ENCODE peak calls at places on chromosome 20, in eight cellular contexts. V, S, Y, B, F, L, C and M are unnamed samples.

GRCh38 chr20:433300-433975 is 25.3 kb downstream of the RBCK1 start:
- DNase-seq in F (no peak), S (no peak), B (no peak), Y (no peak), L (no peak), C (peak), V (no peak), M (peak)

GRCh38 chr20:29689411-29690225 is 1567.8 kb upstream of the DEFB115 start:
- DNase-seq in B (no peak), V (peak), Y (peak), F (no peak), L (no peak), C (no peak), S (no peak), M (no peak)

GRCh38 chr20:64035066-64035932 is 683 bp upstream of the C20orf204 start:
- DNase-seq in C (no peak), F (no peak), L (no peak), B (no peak), Y (no peak), S (no peak), V (no peak), M (peak)

GRCh38 chr20:53737404-53738038 is 143.9 kb upstream of the ZNF217 start:
- DNase-seq in B (no peak), Y (no peak), L (no peak), F (no peak), S (no peak), C (no peak), V (no peak), M (no peak)

GRCh38 chr20:41738584-41739193 is 120.5 kb upstream of the CHD6 start:
- DNase-seq in V (no peak), C (peak), Y (peak), L (peak), S (peak), B (peak), F (peak), M (no peak)

GRCh38 chr20:35739294-35740163 is 2.5 kb downstream of the RBM39 start:
- DNase-seq in Y (peak), F (no peak), C (no peak), V (no peak), B (no peak), S (no peak), L (peak), M (peak)

GRCh38 chr20:13325033-13325432 is 104.0 kb downstream of the ISM1 start:
- DNase-seq in L (peak), B (no peak), C (no peak), Y (peak), F (peak), V (no peak), S (no peak), M (no peak)

GRCh38 chr20:1326031-1326930 is 2.7 kb downstream of the SDCBP2 start:
- DNase-seq in V (peak), B (no peak), C (no peak), L (peak), F (no peak), Y (peak), S (no peak), M (no peak)

GRCh38 chr20:22414354-22414753 is 170.0 kb downstream of the FOXA2 start:
- DNase-seq in S (no peak), L (peak), B (no peak), V (no peak), C (no peak), F (peak), Y (peak), M (no peak)

GRCh38 chr20:45373353-45374100 is 4.6 kb downstream of the TP53TG5 start:
- DNase-seq in B (peak), L (peak), Y (peak), S (peak), F (peak), V (peak), C (peak), M (peak)
- H3K4me3 ChIP-seq in B (peak), L (peak), Y (peak), S (peak), F (no peak), V (peak), C (peak), M (peak)

GRCh38 chr20:57397004-57397692 is 6.0 kb downstream of the RBM38 start:
- DNase-seq in B (no peak), F (no peak), V (no peak), S (no peak), L (no peak), C (no peak), Y (no peak), M (no peak)

GRCh38 chr20:57397693-57398108 is 6.5 kb downstream of the RBM38 start:
- DNase-seq in V (no peak), S (no peak), C (peak), F (no peak), L (no peak), B (peak), Y (no peak), M (peak)

GRCh38 chr20:57396638-57397003 is 5.4 kb downstream of the RBM38 start:
- DNase-seq in L (no peak), V (no peak), B (no peak), F (no peak), Y (no peak), S (no peak), C (no peak), M (no peak)

GRCh38 chr20:57395111-57395959 is 4.1 kb downstream of the RBM38 start:
- DNase-seq in S (no peak), B (peak), C (peak), F (peak), Y (peak), V (no peak), L (peak), M (no peak)

DNA sequence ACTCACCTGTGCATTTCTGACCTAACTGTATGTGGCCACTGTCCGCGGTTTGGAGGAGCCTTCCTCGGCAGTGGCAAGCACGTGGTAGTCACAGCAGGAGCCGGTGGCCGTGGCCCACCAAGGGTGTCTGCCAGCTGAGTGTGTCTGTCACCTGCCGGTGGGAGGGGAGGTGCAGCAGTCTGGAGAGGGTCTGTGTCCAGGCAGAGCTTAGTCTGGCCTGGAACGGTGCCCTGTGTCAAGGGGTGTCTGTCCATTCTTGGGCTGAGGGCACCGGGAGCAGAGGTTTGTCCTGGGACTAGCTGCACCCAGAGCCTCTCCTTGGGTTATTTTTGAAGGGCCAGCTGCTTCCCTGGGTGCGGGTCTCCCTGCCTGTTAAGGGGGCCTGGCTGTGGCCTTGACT is 5.0 kb downstream of the RBM38 start:
- DNase-seq in S (no peak), V (no peak), B (no peak), F (no peak), L (no peak), C (peak), Y (no peak), M (no peak)
- H3K4me3 ChIP-seq in S (no peak), V (no peak), B (no peak), F (no peak), L (no peak), C (no peak), Y (no peak), M (no peak)

GRCh38 chr20:44582321-44583025 is at the start of gene PKIG:
- DNase-seq in L (peak), F (peak), C (no peak), V (peak), Y (peak), S (peak), B (no peak), M (no peak)
- H3K4me3 ChIP-seq in L (peak), F (peak), C (peak), V (no peak), Y (peak), S (no peak), B (peak), M (no peak)

GRCh38 chr20:11556410-11556809 is 361.3 kb upstream of the BTBD3 start:
- DNase-seq in V (no peak), Y (no peak), C (no peak), S (no peak), L (no peak), B (no peak), F (peak), M (no peak)
- H3K4me3 ChIP-seq in V (no peak), Y (no peak), C (no peak), S (no peak), L (no peak), B (no peak), F (no peak), M (no peak)

GRCh38 chr20:44354979-44355502 is 458 bp upstream of the HNF4A start:
- DNase-seq in C (peak), V (no peak), L (no peak), S (no peak), F (no peak), Y (no peak), B (peak), M (no peak)

GRCh38 chr20:44357020-44357419 is 1.5 kb downstream of the HNF4A start:
- DNase-seq in S (no peak), B (no peak), Y (no peak), V (no peak), F (no peak), C (no peak), L (no peak), M (no peak)

GRCh38 chr20:44357555-44358130 is 2.1 kb downstream of the HNF4A start:
- DNase-seq in S (no peak), Y (no peak), C (no peak), L (peak), V (no peak), B (no peak), F (no peak), M (no peak)

GRCh38 chr20:44356353-44356723 is 839 bp downstream of the HNF4A start:
- DNase-seq in S (no peak), B (no peak), F (no peak), C (no peak), L (no peak), V (no peak), Y (no peak), M (no peak)

GRCh38 chr20:44355503-44356352 is at the start of gene HNF4A:
- DNase-seq in Y (no peak), L (no peak), S (no peak), V (no peak), B (peak), C (peak), F (no peak), M (no peak)
- H3K4me3 ChIP-seq in Y (no peak), L (no peak), S (no peak), V (no peak), B (peak), C (no peak), F (no peak), M (no peak)

GRCh38 chr20:45069261-45069660 is 31.7 kb downstream of the KCNS1 start:
- DNase-seq in B (no peak), F (no peak), S (no peak), C (no peak), V (no peak), Y (no peak), L (peak), M (no peak)
- H3K4me3 ChIP-seq in B (no peak), F (no peak), S (no peak), C (no peak), V (no peak), Y (no peak), L (no peak), M (no peak)

DNA sequence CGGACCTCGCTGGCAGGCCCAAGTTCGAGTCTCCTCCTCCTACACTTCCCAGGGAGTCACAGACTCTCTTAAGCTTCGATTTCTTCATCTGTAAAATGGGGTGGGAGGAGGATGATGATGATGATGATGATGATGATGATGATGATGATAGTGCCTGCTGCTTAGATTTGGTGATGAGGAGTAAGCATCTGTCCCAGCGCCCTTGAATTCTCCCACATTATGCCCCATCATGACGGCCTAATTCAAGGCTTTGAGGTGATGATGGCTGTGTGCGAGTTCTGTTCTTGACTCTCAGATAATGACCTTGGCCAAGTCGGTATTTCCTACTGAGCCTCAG is 487 bp upstream of the KIAA1755 start:
- DNase-seq in V (no peak), B (no peak), L (no peak), S (no peak), F (no peak), Y (no peak), C (no peak), M (no peak)
- H3K4me3 ChIP-seq in V (no peak), B (peak), L (peak), S (peak), F (no peak), Y (peak), C (no peak), M (no peak)

GRCh38 chr20:11376406-11376805 is 541.3 kb upstream of the BTBD3 start:
- DNase-seq in Y (no peak), F (no peak), S (no peak), V (no peak), C (no peak), L (no peak), B (no peak), M (no peak)
- H3K4me3 ChIP-seq in Y (no peak), F (no peak), S (no peak), V (no peak), C (no peak), L (no peak), B (no peak), M (no peak)

DNA sequence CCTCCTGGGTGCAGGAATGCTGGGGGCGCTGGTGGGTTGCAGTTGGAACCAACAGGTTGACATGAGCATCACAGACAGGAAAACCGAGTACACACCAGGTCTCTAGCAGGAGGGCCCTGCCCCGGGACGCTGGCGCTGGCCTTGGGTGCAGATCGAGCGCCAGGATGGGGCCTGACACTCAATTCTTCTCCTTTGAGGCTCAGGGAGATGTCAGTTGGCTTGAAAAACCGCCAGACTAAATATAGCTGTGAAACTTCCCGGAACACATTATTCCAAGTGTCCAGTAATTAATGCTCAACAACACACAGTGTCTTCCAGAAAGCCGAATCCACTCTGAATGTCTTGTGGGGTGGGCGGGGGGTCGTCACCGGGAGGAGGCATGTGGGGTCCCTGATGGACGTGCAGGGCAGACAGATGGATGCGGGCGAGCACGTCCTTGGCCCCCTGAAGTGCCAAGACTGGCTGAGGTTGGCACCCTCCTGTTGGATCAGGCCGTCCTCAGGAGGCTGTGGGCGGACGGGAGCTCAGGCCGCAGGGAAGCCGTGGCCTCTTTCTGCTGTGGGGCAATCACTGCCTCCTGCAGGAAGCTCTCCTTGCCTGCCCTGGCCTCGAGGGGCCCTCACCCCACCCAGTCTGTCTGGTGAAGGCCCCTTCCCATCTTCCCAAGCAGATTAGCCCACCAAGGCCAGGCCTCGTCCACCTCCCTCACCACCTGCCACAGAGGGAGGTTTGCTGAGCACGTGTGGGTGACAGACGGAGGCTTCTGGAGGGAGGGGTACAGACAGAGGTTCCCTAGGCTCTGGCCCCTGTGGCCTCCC is 19.4 kb upstream of the GATA5 start:
- DNase-seq in L (no peak), V (no peak), S (no peak), B (no peak), F (no peak), C (no peak), Y (no peak), M (no peak)
- H3K4me3 ChIP-seq in L (no peak), V (no peak), S (no peak), B (no peak), F (no peak), C (no peak), Y (no peak), M (no peak)

GRCh38 chr20:32386091-32386490 is 28.0 kb downstream of the ASXL1 start:
- DNase-seq in V (no peak), B (no peak), S (no peak), F (peak), Y (no peak), L (peak), C (no peak), M (no peak)
- H3K4me3 ChIP-seq in V (no peak), B (no peak), S (no peak), F (no peak), Y (no peak), L (peak), C (no peak), M (no peak)